ENCODE peak calls at places on chromosomes 16 and 17, in six cellular contexts. One of them, this sample, is unnamed. For H3K4me1 and H3K36me3, the result is how much of the 10 kb centered on the place peaks cover.

GRCh38 chr17:50255766-50256480 is 18.3 kb upstream of the TMEM92 start:
- DNase-seq in HAP-1: no peak
- DNase-seq in IMR-90: no peak
- DNase-seq in psoas muscle: no peak
- DNase-seq in transverse colon: no peak
- DNase-seq in fibroblast of lung: no peak
- DNase-seq in this sample: no peak

GRCh38 chr16:28623172-28623711 is 13.4 kb upstream of the SULT1A1 start:
- DNase-seq in HAP-1: peak
- DNase-seq in IMR-90: no peak
- DNase-seq in psoas muscle: peak
- DNase-seq in transverse colon: peak
- DNase-seq in fibroblast of lung: no peak
- DNase-seq in this sample: peak

GRCh38 chr17:40399185-40399584 is 18.5 kb downstream of the TOP2A start:
- DNase-seq in HAP-1: no peak
- DNase-seq in IMR-90: peak
- DNase-seq in psoas muscle: no peak
- DNase-seq in transverse colon: no peak
- DNase-seq in fibroblast of lung: peak
- DNase-seq in this sample: no peak

GRCh38 chr16:75351183-75351582 is 82.1 kb downstream of the CFDP1 start:
- DNase-seq in HAP-1: no peak
- DNase-seq in IMR-90: peak
- DNase-seq in psoas muscle: no peak
- DNase-seq in transverse colon: no peak
- DNase-seq in fibroblast of lung: peak
- DNase-seq in this sample: no peak

GRCh38 chr17:55710410-55710809 is 12.3 kb downstream of the TMEM100 start:
- DNase-seq in HAP-1: no peak
- DNase-seq in IMR-90: no peak
- DNase-seq in psoas muscle: no peak
- DNase-seq in transverse colon: no peak
- DNase-seq in fibroblast of lung: peak
- DNase-seq in this sample: no peak

GRCh38 chr17:37527249-37527851 is 37.7 kb downstream of the DUSP14 start:
- DNase-seq in HAP-1: peak
- DNase-seq in IMR-90: peak
- DNase-seq in psoas muscle: no peak
- DNase-seq in transverse colon: no peak
- DNase-seq in fibroblast of lung: peak
- DNase-seq in this sample: no peak

GRCh38 chr17:79406316-79406715 is 204.5 kb downstream of the RBFOX3 start:
- DNase-seq in HAP-1: no peak
- DNase-seq in IMR-90: no peak
- DNase-seq in psoas muscle: no peak
- DNase-seq in transverse colon: no peak
- DNase-seq in fibroblast of lung: no peak
- DNase-seq in this sample: no peak

GRCh38 chr17:80087346-80088265 is 13.8 kb upstream of the GAA start:
- DNase-seq in HAP-1: no peak
- DNase-seq in IMR-90: no peak
- DNase-seq in psoas muscle: no peak
- DNase-seq in transverse colon: no peak
- DNase-seq in fibroblast of lung: no peak
- DNase-seq in this sample: no peak

GRCh38 chr16:79307214-79307613 is 293.3 kb downstream of the MAF start:
- DNase-seq in HAP-1: no peak
- DNase-seq in IMR-90: no peak
- DNase-seq in psoas muscle: peak
- DNase-seq in transverse colon: peak
- DNase-seq in fibroblast of lung: no peak
- DNase-seq in this sample: peak

GRCh38 chr16:31472559-31473203 is 729 bp downstream of the TGFB1I1 start:
- DNase-seq in HAP-1: peak
- DNase-seq in IMR-90: peak
- DNase-seq in psoas muscle: peak
- DNase-seq in transverse colon: peak
- DNase-seq in fibroblast of lung: peak
- DNase-seq in this sample: peak

GRCh38 chr17:76735586-76736348 is 1.4 kb downstream of the SRSF2 start:
- DNase-seq in HAP-1: no peak
- DNase-seq in IMR-90: no peak
- DNase-seq in psoas muscle: no peak
- DNase-seq in transverse colon: no peak
- DNase-seq in fibroblast of lung: no peak
- DNase-seq in this sample: no peak

GRCh38 chr16:86362155-86362849 is 148.0 kb upstream of the FOXF1 start:
- DNase-seq in HAP-1: peak
- DNase-seq in IMR-90: no peak
- DNase-seq in psoas muscle: no peak
- DNase-seq in transverse colon: no peak
- DNase-seq in fibroblast of lung: no peak
- DNase-seq in this sample: no peak

GRCh38 chr17:58913971-58914769 is 158.5 kb downstream of the PPM1E start:
- DNase-seq in HAP-1: no peak
- DNase-seq in IMR-90: peak
- DNase-seq in psoas muscle: no peak
- DNase-seq in transverse colon: no peak
- DNase-seq in fibroblast of lung: peak
- DNase-seq in this sample: no peak

GRCh38 chr16:67939507-67940435 is 3.1 kb upstream of the PSMB10 start:
- DNase-seq in HAP-1: no peak
- DNase-seq in IMR-90: no peak
- DNase-seq in psoas muscle: peak
- DNase-seq in transverse colon: peak
- DNase-seq in fibroblast of lung: no peak
- DNase-seq in this sample: peak
- H3K4me1 ChIP-seq in HAP-1: under half
- H3K4me1 ChIP-seq in IMR-90: under half
- H3K4me1 ChIP-seq in psoas muscle: under half
- H3K4me1 ChIP-seq in transverse colon: under half
- H3K4me1 ChIP-seq in fibroblast of lung: under half
- H3K4me1 ChIP-seq in this sample: under half

GRCh38 chr17:82085031-82085861 is 12.8 kb downstream of the FASN start:
- DNase-seq in HAP-1: no peak
- DNase-seq in IMR-90: no peak
- DNase-seq in psoas muscle: peak
- DNase-seq in transverse colon: no peak
- DNase-seq in fibroblast of lung: no peak
- DNase-seq in this sample: no peak

GRCh38 chr17:82086941-82087906 is 10.8 kb downstream of the FASN start:
- DNase-seq in HAP-1: no peak
- DNase-seq in IMR-90: no peak
- DNase-seq in psoas muscle: peak
- DNase-seq in transverse colon: no peak
- DNase-seq in fibroblast of lung: no peak
- DNase-seq in this sample: no peak

GRCh38 chr17:82084373-82085030 is 13.5 kb downstream of the FASN start:
- DNase-seq in HAP-1: no peak
- DNase-seq in IMR-90: no peak
- DNase-seq in psoas muscle: no peak
- DNase-seq in transverse colon: no peak
- DNase-seq in fibroblast of lung: no peak
- DNase-seq in this sample: no peak

GRCh38 chr17:82087961-82088837 is 9.8 kb downstream of the FASN start:
- DNase-seq in HAP-1: no peak
- DNase-seq in IMR-90: no peak
- DNase-seq in psoas muscle: no peak
- DNase-seq in transverse colon: no peak
- DNase-seq in fibroblast of lung: no peak
- DNase-seq in this sample: no peak

DNA sequence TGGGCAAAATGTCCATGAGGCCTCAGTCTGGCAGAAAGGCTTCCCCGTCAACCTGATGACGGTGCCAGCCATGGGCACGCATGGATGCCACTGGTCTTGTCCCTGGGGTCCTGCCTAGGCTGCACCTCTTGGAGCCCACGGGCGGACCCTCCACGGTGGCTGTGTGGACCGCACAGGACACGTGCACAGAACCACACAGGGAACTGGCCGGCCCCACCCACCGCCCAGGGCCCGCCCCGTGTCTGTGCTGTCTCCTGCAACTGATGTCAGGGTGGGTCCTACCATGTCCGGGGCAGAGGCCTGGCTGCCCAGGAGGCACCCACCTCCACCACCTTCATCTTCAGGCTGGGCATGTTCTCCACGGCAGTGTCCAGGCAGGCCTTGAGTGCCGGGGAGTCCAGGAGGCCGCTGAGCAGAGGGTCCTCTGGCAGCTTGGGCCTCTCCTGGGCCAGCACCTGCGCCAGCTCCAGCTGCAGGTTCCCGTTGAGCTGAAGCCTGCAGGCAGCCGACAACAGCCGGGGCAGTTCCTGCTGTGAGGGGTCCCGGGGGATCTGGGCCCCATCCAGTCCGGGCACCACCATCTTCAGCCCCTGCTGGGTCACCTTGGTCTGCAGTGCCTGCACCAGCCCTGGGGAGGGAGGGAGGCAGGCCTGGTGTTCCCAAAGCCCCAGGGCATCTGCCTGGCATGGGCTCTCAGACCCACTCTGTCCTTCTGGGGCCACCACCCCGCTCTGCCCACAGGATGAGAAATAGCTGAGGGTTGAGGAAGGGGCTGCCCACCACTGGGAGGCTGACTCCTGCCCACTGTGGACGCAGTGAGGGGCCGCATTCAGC is 11.9 kb downstream of the FASN start:
- DNase-seq in HAP-1: no peak
- DNase-seq in IMR-90: no peak
- DNase-seq in psoas muscle: peak
- DNase-seq in transverse colon: no peak
- DNase-seq in fibroblast of lung: no peak
- DNase-seq in this sample: no peak
- H3K36me3 ChIP-seq in HAP-1: half or more
- H3K36me3 ChIP-seq in IMR-90: half or more
- H3K36me3 ChIP-seq in psoas muscle: under half
- H3K36me3 ChIP-seq in transverse colon: under half
- H3K36me3 ChIP-seq in fibroblast of lung: half or more
- H3K36me3 ChIP-seq in this sample: under half

GRCh38 chr17:7035591-7036368 is at the start of gene SLC16A13:
- DNase-seq in HAP-1: peak
- DNase-seq in IMR-90: peak
- DNase-seq in psoas muscle: peak
- DNase-seq in transverse colon: peak
- DNase-seq in fibroblast of lung: peak
- DNase-seq in this sample: peak

GRCh38 chr17:7029096-7029495 is 6.2 kb downstream of the BCL6B start:
- DNase-seq in HAP-1: no peak
- DNase-seq in IMR-90: no peak
- DNase-seq in psoas muscle: no peak
- DNase-seq in transverse colon: no peak
- DNase-seq in fibroblast of lung: no peak
- DNase-seq in this sample: no peak

GRCh38 chr17:7029659-7030058 is 6.2 kb upstream of the SLC16A13 start:
- DNase-seq in HAP-1: no peak
- DNase-seq in IMR-90: no peak
- DNase-seq in psoas muscle: no peak
- DNase-seq in transverse colon: peak
- DNase-seq in fibroblast of lung: no peak
- DNase-seq in this sample: no peak

GRCh38 chr17:7038025-7038862 is 2.4 kb downstream of the SLC16A13 start:
- DNase-seq in HAP-1: no peak
- DNase-seq in IMR-90: no peak
- DNase-seq in psoas muscle: no peak
- DNase-seq in transverse colon: no peak
- DNase-seq in fibroblast of lung: no peak
- DNase-seq in this sample: no peak

DNA sequence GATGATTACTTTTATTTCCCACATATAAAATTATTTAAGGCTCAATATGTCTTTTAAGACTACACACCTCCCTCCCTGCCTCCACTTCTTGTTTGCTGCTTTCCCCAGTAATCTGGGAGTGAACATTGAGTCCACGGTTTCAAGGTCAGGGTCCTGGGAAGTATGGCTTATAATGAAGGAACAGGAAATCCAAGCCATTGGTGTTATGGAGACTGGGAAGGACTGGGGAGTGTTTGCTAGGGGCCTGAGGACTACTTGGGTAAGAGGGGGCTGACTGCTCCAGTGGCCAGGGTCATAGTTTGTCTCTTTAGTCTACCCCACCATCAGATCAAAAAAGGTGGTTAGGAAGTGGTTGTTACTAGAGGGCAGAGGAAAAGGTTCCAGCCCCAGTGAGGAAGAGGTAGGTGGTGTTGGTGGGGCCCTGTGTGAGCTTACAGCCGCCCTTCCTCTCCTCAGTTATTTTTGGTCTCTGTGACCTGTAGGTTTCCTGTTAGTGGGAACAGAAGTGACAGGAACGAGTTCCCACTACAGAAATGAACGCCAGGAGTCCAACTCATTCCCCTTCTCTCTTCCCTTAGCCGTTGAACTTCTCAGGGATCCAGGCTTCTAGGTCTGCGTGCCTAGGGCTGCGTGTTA is 742 bp upstream of the SLC16A13 start:
- DNase-seq in HAP-1: no peak
- DNase-seq in IMR-90: no peak
- DNase-seq in psoas muscle: no peak
- DNase-seq in transverse colon: no peak
- DNase-seq in fibroblast of lung: no peak
- DNase-seq in this sample: no peak
- H3K4me1 ChIP-seq in HAP-1: under half
- H3K4me1 ChIP-seq in IMR-90: under half
- H3K4me1 ChIP-seq in psoas muscle: under half
- H3K4me1 ChIP-seq in transverse colon: under half
- H3K4me1 ChIP-seq in fibroblast of lung: under half
- H3K4me1 ChIP-seq in this sample: under half

GRCh38 chr17:75228847-75229246 is 23.4 kb downstream of the NUP85 start:
- DNase-seq in HAP-1: no peak
- DNase-seq in IMR-90: no peak
- DNase-seq in psoas muscle: peak
- DNase-seq in transverse colon: no peak
- DNase-seq in fibroblast of lung: no peak
- DNase-seq in this sample: no peak

GRCh38 chr17:75224983-75225382 is 19.5 kb downstream of the NUP85 start:
- DNase-seq in HAP-1: no peak
- DNase-seq in IMR-90: no peak
- DNase-seq in psoas muscle: no peak
- DNase-seq in transverse colon: no peak
- DNase-seq in fibroblast of lung: no peak
- DNase-seq in this sample: no peak

GRCh38 chr17:75231071-75231470 is 25.6 kb downstream of the NUP85 start:
- DNase-seq in HAP-1: no peak
- DNase-seq in IMR-90: no peak
- DNase-seq in psoas muscle: no peak
- DNase-seq in transverse colon: no peak
- DNase-seq in fibroblast of lung: no peak
- DNase-seq in this sample: no peak

GRCh38 chr17:75227729-75228128 is 22.2 kb downstream of the NUP85 start:
- DNase-seq in HAP-1: no peak
- DNase-seq in IMR-90: no peak
- DNase-seq in psoas muscle: no peak
- DNase-seq in transverse colon: no peak
- DNase-seq in fibroblast of lung: no peak
- DNase-seq in this sample: no peak

DNA sequence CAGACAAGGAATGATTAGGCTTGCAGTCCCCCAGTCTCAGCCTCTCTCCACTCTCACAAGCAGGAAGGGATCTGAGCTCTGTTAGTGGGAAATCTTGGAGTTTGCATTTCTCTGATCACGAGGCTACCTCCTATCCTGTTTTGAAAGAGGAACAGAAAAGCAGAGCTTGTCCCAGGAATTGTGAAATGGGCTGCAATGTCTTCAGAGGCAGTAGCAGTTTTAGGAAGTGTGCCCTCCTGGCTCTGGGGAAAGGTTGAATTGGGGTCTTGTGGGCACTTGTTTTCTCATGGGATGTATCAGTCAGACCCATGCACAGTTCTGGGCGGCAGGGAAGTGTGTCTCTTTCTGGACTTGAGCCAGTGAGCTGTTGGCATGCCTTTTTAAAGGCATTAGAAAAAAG is 22.8 kb downstream of the NUP85 start:
- DNase-seq in HAP-1: no peak
- DNase-seq in IMR-90: no peak
- DNase-seq in psoas muscle: no peak
- DNase-seq in transverse colon: no peak
- DNase-seq in fibroblast of lung: no peak
- DNase-seq in this sample: no peak
- H3K36me3 ChIP-seq in HAP-1: half or more
- H3K36me3 ChIP-seq in IMR-90: half or more
- H3K36me3 ChIP-seq in psoas muscle: under half
- H3K36me3 ChIP-seq in transverse colon: under half
- H3K36me3 ChIP-seq in fibroblast of lung: under half
- H3K36me3 ChIP-seq in this sample: under half

This sample was measured in testis.